ENCODE peak calls at places on chromosomes 11 and 22, in eight cellular contexts. One of them, this sample, is unnamed.

GRCh38 chr11:44627911-44628729 is 62.7 kb downstream of the CD82 start:
- DNase-seq in tibial artery: peak
- DNase-seq in B cell: no peak
- DNase-seq in CD8-positive, alpha-beta T cell: no peak
- DNase-seq in foreskin keratinocyte: no peak
- DNase-seq in GM13977: peak
- DNase-seq in mucosa of descending colon: peak
- DNase-seq in endodermal cell: peak
- DNase-seq in this sample: peak

GRCh38 chr22:35072939-35073338 is 7.0 kb downstream of the ISX start:
- DNase-seq in tibial artery: no peak
- DNase-seq in B cell: no peak
- DNase-seq in CD8-positive, alpha-beta T cell: no peak
- DNase-seq in foreskin keratinocyte: peak
- DNase-seq in GM13977: no peak
- DNase-seq in mucosa of descending colon: no peak
- DNase-seq in endodermal cell: no peak
- DNase-seq in this sample: no peak

GRCh38 chr22:28893810-28894209 is 10.4 kb downstream of the ZNRF3 start:
- DNase-seq in tibial artery: peak
- DNase-seq in B cell: no peak
- DNase-seq in CD8-positive, alpha-beta T cell: no peak
- DNase-seq in foreskin keratinocyte: no peak
- DNase-seq in GM13977: no peak
- DNase-seq in mucosa of descending colon: no peak
- DNase-seq in endodermal cell: no peak
- DNase-seq in this sample: no peak

GRCh38 chr11:77474509-77475070 is 696 bp upstream of the PAK1 start:
- DNase-seq in tibial artery: no peak
- DNase-seq in B cell: no peak
- DNase-seq in CD8-positive, alpha-beta T cell: no peak
- DNase-seq in foreskin keratinocyte: no peak
- DNase-seq in GM13977: no peak
- DNase-seq in mucosa of descending colon: no peak
- DNase-seq in endodermal cell: no peak
- DNase-seq in this sample: no peak

GRCh38 chr22:32723632-32724031 is 77.9 kb upstream of the TIMP3 start:
- DNase-seq in tibial artery: peak
- DNase-seq in B cell: peak
- DNase-seq in CD8-positive, alpha-beta T cell: peak
- DNase-seq in foreskin keratinocyte: peak
- DNase-seq in GM13977: peak
- DNase-seq in mucosa of descending colon: peak
- DNase-seq in endodermal cell: no peak
- DNase-seq in this sample: peak

GRCh38 chr11:107017433-107018227 is 646 bp downstream of the GUCY1A2 start:
- DNase-seq in tibial artery: no peak
- DNase-seq in B cell: no peak
- DNase-seq in CD8-positive, alpha-beta T cell: no peak
- DNase-seq in foreskin keratinocyte: no peak
- DNase-seq in GM13977: peak
- DNase-seq in mucosa of descending colon: peak
- DNase-seq in endodermal cell: peak
- DNase-seq in this sample: peak

GRCh38 chr11:2787816-2788750 is 88.3 kb upstream of the KCNQ1OT1 start:
- DNase-seq in tibial artery: no peak
- DNase-seq in B cell: no peak
- DNase-seq in CD8-positive, alpha-beta T cell: no peak
- DNase-seq in foreskin keratinocyte: no peak
- DNase-seq in GM13977: no peak
- DNase-seq in mucosa of descending colon: peak
- DNase-seq in endodermal cell: peak
- DNase-seq in this sample: no peak

GRCh38 chr11:134752964-134753804 is 341.1 kb upstream of the B3GAT1 start:
- DNase-seq in tibial artery: no peak
- DNase-seq in B cell: no peak
- DNase-seq in CD8-positive, alpha-beta T cell: no peak
- DNase-seq in foreskin keratinocyte: no peak
- DNase-seq in GM13977: no peak
- DNase-seq in mucosa of descending colon: no peak
- DNase-seq in endodermal cell: peak
- DNase-seq in this sample: no peak

GRCh38 chr11:17782145-17782544 is 47.6 kb downstream of the KCNC1 start:
- DNase-seq in tibial artery: no peak
- DNase-seq in B cell: no peak
- DNase-seq in CD8-positive, alpha-beta T cell: no peak
- DNase-seq in foreskin keratinocyte: no peak
- DNase-seq in GM13977: no peak
- DNase-seq in mucosa of descending colon: no peak
- DNase-seq in endodermal cell: no peak
- DNase-seq in this sample: no peak

GRCh38 chr11:45799562-45799961 is 5.4 kb upstream of the SLC35C1 start:
- DNase-seq in tibial artery: no peak
- DNase-seq in B cell: no peak
- DNase-seq in CD8-positive, alpha-beta T cell: no peak
- DNase-seq in foreskin keratinocyte: no peak
- DNase-seq in GM13977: no peak
- DNase-seq in mucosa of descending colon: no peak
- DNase-seq in endodermal cell: no peak
- DNase-seq in this sample: no peak

GRCh38 chr22:47693606-47694005 is 931.2 kb downstream of the TBC1D22A start:
- DNase-seq in tibial artery: no peak
- DNase-seq in B cell: no peak
- DNase-seq in CD8-positive, alpha-beta T cell: no peak
- DNase-seq in foreskin keratinocyte: no peak
- DNase-seq in GM13977: no peak
- DNase-seq in mucosa of descending colon: no peak
- DNase-seq in endodermal cell: no peak
- DNase-seq in this sample: no peak

GRCh38 chr11:64762916-64763803 is 3.4 kb upstream of the PYGM start:
- DNase-seq in tibial artery: peak
- DNase-seq in B cell: peak
- DNase-seq in CD8-positive, alpha-beta T cell: no peak
- DNase-seq in foreskin keratinocyte: peak
- DNase-seq in GM13977: peak
- DNase-seq in mucosa of descending colon: no peak
- DNase-seq in endodermal cell: peak
- DNase-seq in this sample: no peak

GRCh38 chr22:27633296-27633871 is 168.2 kb downstream of the MN1 start:
- DNase-seq in tibial artery: no peak
- DNase-seq in B cell: no peak
- DNase-seq in CD8-positive, alpha-beta T cell: no peak
- DNase-seq in foreskin keratinocyte: no peak
- DNase-seq in GM13977: no peak
- DNase-seq in mucosa of descending colon: no peak
- DNase-seq in endodermal cell: no peak
- DNase-seq in this sample: no peak

GRCh38 chr11:114063149-114063828 is 3.8 kb downstream of the ZBTB16 start:
- DNase-seq in tibial artery: no peak
- DNase-seq in B cell: no peak
- DNase-seq in CD8-positive, alpha-beta T cell: no peak
- DNase-seq in foreskin keratinocyte: no peak
- DNase-seq in GM13977: no peak
- DNase-seq in mucosa of descending colon: no peak
- DNase-seq in endodermal cell: no peak
- DNase-seq in this sample: no peak

GRCh38 chr11:18720086-18720810 is 5.7 kb downstream of the IGSF22 start:
- DNase-seq in tibial artery: no peak
- DNase-seq in B cell: no peak
- DNase-seq in CD8-positive, alpha-beta T cell: no peak
- DNase-seq in foreskin keratinocyte: peak
- DNase-seq in GM13977: no peak
- DNase-seq in mucosa of descending colon: no peak
- DNase-seq in endodermal cell: no peak
- DNase-seq in this sample: no peak

GRCh38 chr22:46454233-46454909 is 83.0 kb downstream of the CELSR1 start:
- DNase-seq in tibial artery: no peak
- DNase-seq in B cell: no peak
- DNase-seq in CD8-positive, alpha-beta T cell: no peak
- DNase-seq in foreskin keratinocyte: no peak
- DNase-seq in GM13977: no peak
- DNase-seq in mucosa of descending colon: no peak
- DNase-seq in endodermal cell: no peak
- DNase-seq in this sample: no peak

GRCh38 chr11:29280452-29280851 is 736.4 kb downstream of the KCNA4 start:
- DNase-seq in tibial artery: no peak
- DNase-seq in B cell: no peak
- DNase-seq in CD8-positive, alpha-beta T cell: no peak
- DNase-seq in foreskin keratinocyte: peak
- DNase-seq in GM13977: no peak
- DNase-seq in mucosa of descending colon: no peak
- DNase-seq in endodermal cell: no peak
- DNase-seq in this sample: no peak

GRCh38 chr22:30649430-30650007 is 13.9 kb downstream of the SLC35E4 start:
- DNase-seq in tibial artery: no peak
- DNase-seq in B cell: peak
- DNase-seq in CD8-positive, alpha-beta T cell: peak
- DNase-seq in foreskin keratinocyte: peak
- DNase-seq in GM13977: peak
- DNase-seq in mucosa of descending colon: peak
- DNase-seq in endodermal cell: peak
- DNase-seq in this sample: peak

GRCh38 chr22:42932857-42933782 is 76.0 kb upstream of the ARFGAP3 start:
- DNase-seq in tibial artery: no peak
- DNase-seq in B cell: peak
- DNase-seq in CD8-positive, alpha-beta T cell: no peak
- DNase-seq in foreskin keratinocyte: no peak
- DNase-seq in GM13977: peak
- DNase-seq in mucosa of descending colon: no peak
- DNase-seq in endodermal cell: peak
- DNase-seq in this sample: peak

GRCh38 chr22:20010307-20011122 is 6.1 kb downstream of the ARVCF start:
- DNase-seq in tibial artery: peak
- DNase-seq in B cell: no peak
- DNase-seq in CD8-positive, alpha-beta T cell: no peak
- DNase-seq in foreskin keratinocyte: no peak
- DNase-seq in GM13977: no peak
- DNase-seq in mucosa of descending colon: no peak
- DNase-seq in endodermal cell: peak
- DNase-seq in this sample: no peak

GRCh38 chr11:34916810-34917780 is 677 bp downstream of the PDHX start:
- DNase-seq in tibial artery: no peak
- DNase-seq in B cell: no peak
- DNase-seq in CD8-positive, alpha-beta T cell: no peak
- DNase-seq in foreskin keratinocyte: peak
- DNase-seq in GM13977: peak
- DNase-seq in mucosa of descending colon: no peak
- DNase-seq in endodermal cell: no peak
- DNase-seq in this sample: peak

GRCh38 chr11:63598556-63598955 is 15.7 kb downstream of the PLAAT3 start:
- DNase-seq in tibial artery: no peak
- DNase-seq in B cell: no peak
- DNase-seq in CD8-positive, alpha-beta T cell: no peak
- DNase-seq in foreskin keratinocyte: no peak
- DNase-seq in GM13977: no peak
- DNase-seq in mucosa of descending colon: no peak
- DNase-seq in endodermal cell: no peak
- DNase-seq in this sample: no peak

GRCh38 chr11:63590024-63590788 is 24.0 kb downstream of the PLAAT3 start:
- DNase-seq in tibial artery: no peak
- DNase-seq in B cell: no peak
- DNase-seq in CD8-positive, alpha-beta T cell: no peak
- DNase-seq in foreskin keratinocyte: no peak
- DNase-seq in GM13977: no peak
- DNase-seq in mucosa of descending colon: no peak
- DNase-seq in endodermal cell: no peak
- DNase-seq in this sample: no peak

GRCh38 chr11:63595296-63595695 is 18.9 kb downstream of the PLAAT3 start:
- DNase-seq in tibial artery: no peak
- DNase-seq in B cell: no peak
- DNase-seq in CD8-positive, alpha-beta T cell: no peak
- DNase-seq in foreskin keratinocyte: no peak
- DNase-seq in GM13977: no peak
- DNase-seq in mucosa of descending colon: no peak
- DNase-seq in endodermal cell: peak
- DNase-seq in this sample: no peak

GRCh38 chr11:63589000-63589399 is 25.2 kb downstream of the PLAAT3 start:
- DNase-seq in tibial artery: no peak
- DNase-seq in B cell: no peak
- DNase-seq in CD8-positive, alpha-beta T cell: no peak
- DNase-seq in foreskin keratinocyte: no peak
- DNase-seq in GM13977: no peak
- DNase-seq in mucosa of descending colon: no peak
- DNase-seq in endodermal cell: no peak
- DNase-seq in this sample: no peak

DNA sequence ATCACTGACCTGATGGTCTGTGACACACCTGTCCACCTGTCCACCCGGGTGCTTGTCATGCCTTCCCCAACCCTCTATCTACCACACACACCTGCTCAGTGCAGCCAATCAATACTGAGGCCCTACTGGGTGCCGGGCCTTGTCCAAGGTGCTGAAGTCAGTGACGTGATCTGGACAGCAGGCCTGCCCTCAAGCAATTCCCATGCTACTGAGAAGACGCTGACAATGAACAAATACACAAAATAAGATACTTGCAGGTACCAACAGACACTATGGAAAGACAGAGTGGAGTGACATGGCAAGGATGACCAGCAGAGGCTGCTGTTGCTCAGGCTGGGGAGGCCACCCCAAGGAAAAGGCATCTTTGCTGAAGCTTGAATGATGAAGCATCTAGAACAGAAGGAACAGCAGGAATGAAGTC is 21.2 kb downstream of the PLAAT3 start:
- DNase-seq in tibial artery: no peak
- DNase-seq in B cell: no peak
- DNase-seq in CD8-positive, alpha-beta T cell: no peak
- DNase-seq in foreskin keratinocyte: no peak
- DNase-seq in GM13977: peak
- DNase-seq in mucosa of descending colon: peak
- DNase-seq in endodermal cell: peak
- DNase-seq in this sample: no peak
- TF ChIP-seq CTCF in tibial artery: peak
- TF ChIP-seq CTCF in B cell: no peak
- TF ChIP-seq CTCF in CD8-positive, alpha-beta T cell: no peak
- TF ChIP-seq CTCF in foreskin keratinocyte: peak
- TF ChIP-seq CTCF in GM13977: peak
- TF ChIP-seq CTCF in mucosa of descending colon: peak
- TF ChIP-seq CTCF in endodermal cell: peak
- TF ChIP-seq CTCF in this sample: no peak

GRCh38 chr11:66881436-66881835 is 24.6 kb downstream of the LRFN4 start:
- DNase-seq in tibial artery: no peak
- DNase-seq in B cell: no peak
- DNase-seq in CD8-positive, alpha-beta T cell: no peak
- DNase-seq in foreskin keratinocyte: no peak
- DNase-seq in GM13977: no peak
- DNase-seq in mucosa of descending colon: no peak
- DNase-seq in endodermal cell: no peak
- DNase-seq in this sample: no peak
- TF ChIP-seq CTCF in tibial artery: no peak
- TF ChIP-seq CTCF in B cell: no peak
- TF ChIP-seq CTCF in CD8-positive, alpha-beta T cell: no peak
- TF ChIP-seq CTCF in foreskin keratinocyte: peak
- TF ChIP-seq CTCF in GM13977: no peak
- TF ChIP-seq CTCF in mucosa of descending colon: no peak
- TF ChIP-seq CTCF in endodermal cell: no peak
- TF ChIP-seq CTCF in this sample: no peak

GRCh38 chr22:40636380-40637180 is at the start of gene MRTFA:
- DNase-seq in tibial artery: peak
- DNase-seq in B cell: peak
- DNase-seq in CD8-positive, alpha-beta T cell: peak
- DNase-seq in foreskin keratinocyte: peak
- DNase-seq in GM13977: peak
- DNase-seq in mucosa of descending colon: peak
- DNase-seq in endodermal cell: peak
- DNase-seq in this sample: peak
- TF ChIP-seq CTCF in tibial artery: no peak
- TF ChIP-seq CTCF in B cell: no peak
- TF ChIP-seq CTCF in CD8-positive, alpha-beta T cell: no peak
- TF ChIP-seq CTCF in foreskin keratinocyte: no peak
- TF ChIP-seq CTCF in GM13977: no peak
- TF ChIP-seq CTCF in mucosa of descending colon: no peak
- TF ChIP-seq CTCF in endodermal cell: peak
- TF ChIP-seq CTCF in this sample: no peak

GRCh38 chr11:133541331-133542095 is 9.2 kb upstream of the OPCML start:
- DNase-seq in tibial artery: no peak
- DNase-seq in B cell: no peak
- DNase-seq in CD8-positive, alpha-beta T cell: no peak
- DNase-seq in foreskin keratinocyte: no peak
- DNase-seq in GM13977: no peak
- DNase-seq in mucosa of descending colon: no peak
- DNase-seq in endodermal cell: peak
- DNase-seq in this sample: no peak
- TF ChIP-seq CTCF in tibial artery: no peak
- TF ChIP-seq CTCF in B cell: no peak
- TF ChIP-seq CTCF in CD8-positive, alpha-beta T cell: no peak
- TF ChIP-seq CTCF in foreskin keratinocyte: no peak
- TF ChIP-seq CTCF in GM13977: no peak
- TF ChIP-seq CTCF in mucosa of descending colon: no peak
- TF ChIP-seq CTCF in endodermal cell: peak
- TF ChIP-seq CTCF in this sample: no peak